ENCODE peak calls at places on chromosome 7, in six cellular contexts. One of them, this sample, is unnamed.
A peak's percentile ranks its signal among the peaks of the same experiment; 100 is the strongest.

GRCh38 chr7:7706556-7706955 is 11.9 kb downstream of the RPA3 start:
- DNase-seq in stimulated activated CD4-positive, alpha-beta T cell treated with anti-CD3 and anti-CD28 coated beads, Interleukin-1b, Interleukin-23, amount 100 ng/mL, for 48 hours: no peak
- DNase-seq in effector memory CD8-positive, alpha-beta T cell: no peak
- DNase-seq in NCI-H748 treated with DMSO at 0.1 percent for 48 hours: no peak
- DNase-seq in AG09309: no peak
- DNase-seq in amniotic epithelial cell: peak; percentile 29
- DNase-seq in this sample: no peak

GRCh38 chr7:76246804-76247389 is 45.2 kb downstream of the SRRM3 start:
- DNase-seq in stimulated activated CD4-positive, alpha-beta T cell treated with anti-CD3 and anti-CD28 coated beads, Interleukin-1b, Interleukin-23, amount 100 ng/mL, for 48 hours: no peak
- DNase-seq in effector memory CD8-positive, alpha-beta T cell: no peak
- DNase-seq in NCI-H748 treated with DMSO at 0.1 percent for 48 hours: no peak
- DNase-seq in AG09309: no peak
- DNase-seq in amniotic epithelial cell: no peak
- DNase-seq in this sample: no peak

GRCh38 chr7:47045592-47045991 is 536.3 kb downstream of the TNS3 start:
- DNase-seq in stimulated activated CD4-positive, alpha-beta T cell treated with anti-CD3 and anti-CD28 coated beads, Interleukin-1b, Interleukin-23, amount 100 ng/mL, for 48 hours: no peak
- DNase-seq in effector memory CD8-positive, alpha-beta T cell: no peak
- DNase-seq in NCI-H748 treated with DMSO at 0.1 percent for 48 hours: no peak
- DNase-seq in AG09309: no peak
- DNase-seq in amniotic epithelial cell: peak; percentile 80
- DNase-seq in this sample: no peak

GRCh38 chr7:150800576-150801241 is at the start of gene TMEM176A:
- DNase-seq in stimulated activated CD4-positive, alpha-beta T cell treated with anti-CD3 and anti-CD28 coated beads, Interleukin-1b, Interleukin-23, amount 100 ng/mL, for 48 hours: no peak
- DNase-seq in effector memory CD8-positive, alpha-beta T cell: no peak
- DNase-seq in NCI-H748 treated with DMSO at 0.1 percent for 48 hours: no peak
- DNase-seq in AG09309: no peak
- DNase-seq in amniotic epithelial cell: no peak
- DNase-seq in this sample: no peak

GRCh38 chr7:129434846-129435318 is 650 bp downstream of the STRIP2 start:
- DNase-seq in stimulated activated CD4-positive, alpha-beta T cell treated with anti-CD3 and anti-CD28 coated beads, Interleukin-1b, Interleukin-23, amount 100 ng/mL, for 48 hours: no peak
- DNase-seq in effector memory CD8-positive, alpha-beta T cell: no peak
- DNase-seq in NCI-H748 treated with DMSO at 0.1 percent for 48 hours: peak; percentile 16
- DNase-seq in AG09309: no peak
- DNase-seq in amniotic epithelial cell: peak; percentile 6
- DNase-seq in this sample: no peak

GRCh38 chr7:93728292-93728691 is 153.8 kb upstream of the CALCR start:
- DNase-seq in stimulated activated CD4-positive, alpha-beta T cell treated with anti-CD3 and anti-CD28 coated beads, Interleukin-1b, Interleukin-23, amount 100 ng/mL, for 48 hours: no peak
- DNase-seq in effector memory CD8-positive, alpha-beta T cell: no peak
- DNase-seq in NCI-H748 treated with DMSO at 0.1 percent for 48 hours: no peak
- DNase-seq in AG09309: no peak
- DNase-seq in amniotic epithelial cell: peak; percentile 39
- DNase-seq in this sample: no peak

GRCh38 chr7:36823353-36823752 is 99.1 kb upstream of the AOAH start:
- DNase-seq in stimulated activated CD4-positive, alpha-beta T cell treated with anti-CD3 and anti-CD28 coated beads, Interleukin-1b, Interleukin-23, amount 100 ng/mL, for 48 hours: no peak
- DNase-seq in effector memory CD8-positive, alpha-beta T cell: no peak
- DNase-seq in NCI-H748 treated with DMSO at 0.1 percent for 48 hours: no peak
- DNase-seq in AG09309: no peak
- DNase-seq in amniotic epithelial cell: no peak
- DNase-seq in this sample: no peak

GRCh38 chr7:1237704-1238255 is 5.1 kb downstream of the UNCX start:
- DNase-seq in stimulated activated CD4-positive, alpha-beta T cell treated with anti-CD3 and anti-CD28 coated beads, Interleukin-1b, Interleukin-23, amount 100 ng/mL, for 48 hours: no peak
- DNase-seq in effector memory CD8-positive, alpha-beta T cell: no peak
- DNase-seq in NCI-H748 treated with DMSO at 0.1 percent for 48 hours: peak; percentile 40
- DNase-seq in AG09309: no peak
- DNase-seq in amniotic epithelial cell: no peak
- DNase-seq in this sample: no peak

GRCh38 chr7:40197527-40197926 is 62.7 kb downstream of the SUGCT start:
- DNase-seq in stimulated activated CD4-positive, alpha-beta T cell treated with anti-CD3 and anti-CD28 coated beads, Interleukin-1b, Interleukin-23, amount 100 ng/mL, for 48 hours: no peak
- DNase-seq in effector memory CD8-positive, alpha-beta T cell: no peak
- DNase-seq in NCI-H748 treated with DMSO at 0.1 percent for 48 hours: no peak
- DNase-seq in AG09309: no peak
- DNase-seq in amniotic epithelial cell: no peak
- DNase-seq in this sample: no peak

GRCh38 chr7:43337811-43338210 is 225.4 kb downstream of the HECW1 start:
- DNase-seq in stimulated activated CD4-positive, alpha-beta T cell treated with anti-CD3 and anti-CD28 coated beads, Interleukin-1b, Interleukin-23, amount 100 ng/mL, for 48 hours: no peak
- DNase-seq in effector memory CD8-positive, alpha-beta T cell: no peak
- DNase-seq in NCI-H748 treated with DMSO at 0.1 percent for 48 hours: no peak
- DNase-seq in AG09309: no peak
- DNase-seq in amniotic epithelial cell: no peak
- DNase-seq in this sample: no peak

GRCh38 chr7:15104411-15105092 is 202.0 kb upstream of the DGKB start:
- DNase-seq in stimulated activated CD4-positive, alpha-beta T cell treated with anti-CD3 and anti-CD28 coated beads, Interleukin-1b, Interleukin-23, amount 100 ng/mL, for 48 hours: no peak
- DNase-seq in effector memory CD8-positive, alpha-beta T cell: no peak
- DNase-seq in NCI-H748 treated with DMSO at 0.1 percent for 48 hours: peak; percentile 85
- DNase-seq in AG09309: no peak
- DNase-seq in amniotic epithelial cell: no peak
- DNase-seq in this sample: no peak

GRCh38 chr7:46681865-46682503 is 760.9 kb upstream of the IGFBP3 start:
- DNase-seq in stimulated activated CD4-positive, alpha-beta T cell treated with anti-CD3 and anti-CD28 coated beads, Interleukin-1b, Interleukin-23, amount 100 ng/mL, for 48 hours: no peak
- DNase-seq in effector memory CD8-positive, alpha-beta T cell: no peak
- DNase-seq in NCI-H748 treated with DMSO at 0.1 percent for 48 hours: no peak
- DNase-seq in AG09309: no peak
- DNase-seq in amniotic epithelial cell: no peak
- DNase-seq in this sample: no peak

GRCh38 chr7:102122026-102122425 is 164.6 kb upstream of the SH2B2 start:
- DNase-seq in stimulated activated CD4-positive, alpha-beta T cell treated with anti-CD3 and anti-CD28 coated beads, Interleukin-1b, Interleukin-23, amount 100 ng/mL, for 48 hours: no peak
- DNase-seq in effector memory CD8-positive, alpha-beta T cell: no peak
- DNase-seq in NCI-H748 treated with DMSO at 0.1 percent for 48 hours: no peak
- DNase-seq in AG09309: no peak
- DNase-seq in amniotic epithelial cell: peak; percentile 75
- DNase-seq in this sample: no peak

GRCh38 chr7:8149222-8149621 is 112.7 kb downstream of the ICA1 start:
- DNase-seq in stimulated activated CD4-positive, alpha-beta T cell treated with anti-CD3 and anti-CD28 coated beads, Interleukin-1b, Interleukin-23, amount 100 ng/mL, for 48 hours: no peak
- DNase-seq in effector memory CD8-positive, alpha-beta T cell: no peak
- DNase-seq in NCI-H748 treated with DMSO at 0.1 percent for 48 hours: no peak
- DNase-seq in AG09309: no peak
- DNase-seq in amniotic epithelial cell: no peak
- DNase-seq in this sample: no peak